ENCODE peak calls at places on chromosomes 6 and 20, in five cellular contexts. One of them, this sample, is unnamed.

GRCh38 chr20:50274570-50275430 is 84.2 kb downstream of the CEBPB start:
- DNase-seq in neuronal stem cell: no peak
- DNase-seq in stimulated activated CD8-positive, alpha-beta memory T cell treated with anti-CD3 and anti-CD28 coated beads, Interleukin-4, amount 100 ng/mL, for 48 hours: no peak
- DNase-seq in CD4-positive, alpha-beta memory T cell: no peak
- DNase-seq in sciatic nerve: peak
- DNase-seq in this sample: no peak

GRCh38 chr6:23797041-23797440 is 329.0 kb upstream of the NRSN1 start:
- DNase-seq in neuronal stem cell: no peak
- DNase-seq in stimulated activated CD8-positive, alpha-beta memory T cell treated with anti-CD3 and anti-CD28 coated beads, Interleukin-4, amount 100 ng/mL, for 48 hours: no peak
- DNase-seq in CD4-positive, alpha-beta memory T cell: no peak
- DNase-seq in sciatic nerve: no peak
- DNase-seq in this sample: no peak

GRCh38 chr20:23131766-23132165 is 45.6 kb upstream of the CD93 start:
- DNase-seq in neuronal stem cell: no peak
- DNase-seq in stimulated activated CD8-positive, alpha-beta memory T cell treated with anti-CD3 and anti-CD28 coated beads, Interleukin-4, amount 100 ng/mL, for 48 hours: no peak
- DNase-seq in CD4-positive, alpha-beta memory T cell: no peak
- DNase-seq in sciatic nerve: no peak
- DNase-seq in this sample: peak

GRCh38 chr20:44728835-44729342 is 13.7 kb downstream of the CCN5 start:
- DNase-seq in neuronal stem cell: no peak
- DNase-seq in stimulated activated CD8-positive, alpha-beta memory T cell treated with anti-CD3 and anti-CD28 coated beads, Interleukin-4, amount 100 ng/mL, for 48 hours: no peak
- DNase-seq in CD4-positive, alpha-beta memory T cell: no peak
- DNase-seq in sciatic nerve: no peak
- DNase-seq in this sample: peak

GRCh38 chr20:64065973-64066341 is 3.0 kb downstream of the TCEA2 start:
- DNase-seq in neuronal stem cell: no peak
- DNase-seq in stimulated activated CD8-positive, alpha-beta memory T cell treated with anti-CD3 and anti-CD28 coated beads, Interleukin-4, amount 100 ng/mL, for 48 hours: peak
- DNase-seq in CD4-positive, alpha-beta memory T cell: peak
- DNase-seq in sciatic nerve: no peak
- DNase-seq in this sample: no peak

GRCh38 chr6:108848116-108848868 is at the start of gene ARMC2:
- DNase-seq in neuronal stem cell: peak
- DNase-seq in stimulated activated CD8-positive, alpha-beta memory T cell treated with anti-CD3 and anti-CD28 coated beads, Interleukin-4, amount 100 ng/mL, for 48 hours: peak
- DNase-seq in CD4-positive, alpha-beta memory T cell: peak
- DNase-seq in sciatic nerve: peak
- DNase-seq in this sample: peak

GRCh38 chr6:31010393-31011060 is at the start of gene MUC22:
- DNase-seq in neuronal stem cell: no peak
- DNase-seq in stimulated activated CD8-positive, alpha-beta memory T cell treated with anti-CD3 and anti-CD28 coated beads, Interleukin-4, amount 100 ng/mL, for 48 hours: peak
- DNase-seq in CD4-positive, alpha-beta memory T cell: no peak
- DNase-seq in sciatic nerve: no peak
- DNase-seq in this sample: no peak

GRCh38 chr20:10217517-10218410 is 866 bp upstream of the SNAP25 start:
- DNase-seq in neuronal stem cell: peak
- DNase-seq in stimulated activated CD8-positive, alpha-beta memory T cell treated with anti-CD3 and anti-CD28 coated beads, Interleukin-4, amount 100 ng/mL, for 48 hours: peak
- DNase-seq in CD4-positive, alpha-beta memory T cell: no peak
- DNase-seq in sciatic nerve: no peak
- DNase-seq in this sample: peak

GRCh38 chr20:47411161-47411560 is 54.7 kb upstream of the ZMYND8 start:
- DNase-seq in neuronal stem cell: no peak
- DNase-seq in stimulated activated CD8-positive, alpha-beta memory T cell treated with anti-CD3 and anti-CD28 coated beads, Interleukin-4, amount 100 ng/mL, for 48 hours: no peak
- DNase-seq in CD4-positive, alpha-beta memory T cell: no peak
- DNase-seq in sciatic nerve: no peak
- DNase-seq in this sample: no peak

GRCh38 chr6:20811112-20811746 is 277.0 kb downstream of the CDKAL1 start:
- DNase-seq in neuronal stem cell: peak
- DNase-seq in stimulated activated CD8-positive, alpha-beta memory T cell treated with anti-CD3 and anti-CD28 coated beads, Interleukin-4, amount 100 ng/mL, for 48 hours: no peak
- DNase-seq in CD4-positive, alpha-beta memory T cell: no peak
- DNase-seq in sciatic nerve: no peak
- DNase-seq in this sample: no peak

GRCh38 chr6:134519456-134519855 is 201.5 kb upstream of the SGK1 start:
- DNase-seq in neuronal stem cell: no peak
- DNase-seq in stimulated activated CD8-positive, alpha-beta memory T cell treated with anti-CD3 and anti-CD28 coated beads, Interleukin-4, amount 100 ng/mL, for 48 hours: no peak
- DNase-seq in CD4-positive, alpha-beta memory T cell: peak
- DNase-seq in sciatic nerve: no peak
- DNase-seq in this sample: no peak

GRCh38 chr6:144739873-144740272 is 454.7 kb downstream of the UTRN start:
- DNase-seq in neuronal stem cell: no peak
- DNase-seq in stimulated activated CD8-positive, alpha-beta memory T cell treated with anti-CD3 and anti-CD28 coated beads, Interleukin-4, amount 100 ng/mL, for 48 hours: no peak
- DNase-seq in CD4-positive, alpha-beta memory T cell: no peak
- DNase-seq in sciatic nerve: no peak
- DNase-seq in this sample: no peak

GRCh38 chr20:55446301-55446700 is 559.0 kb downstream of the CBLN4 start:
- DNase-seq in neuronal stem cell: no peak
- DNase-seq in stimulated activated CD8-positive, alpha-beta memory T cell treated with anti-CD3 and anti-CD28 coated beads, Interleukin-4, amount 100 ng/mL, for 48 hours: no peak
- DNase-seq in CD4-positive, alpha-beta memory T cell: no peak
- DNase-seq in sciatic nerve: no peak
- DNase-seq in this sample: no peak

GRCh38 chr20:7843613-7844012 is 96.6 kb downstream of the HAO1 start:
- DNase-seq in neuronal stem cell: no peak
- DNase-seq in stimulated activated CD8-positive, alpha-beta memory T cell treated with anti-CD3 and anti-CD28 coated beads, Interleukin-4, amount 100 ng/mL, for 48 hours: no peak
- DNase-seq in CD4-positive, alpha-beta memory T cell: no peak
- DNase-seq in sciatic nerve: peak
- DNase-seq in this sample: no peak